ENCODE peak calls at places on chromosomes 12 and 14, in five cellular contexts. G is A549; V is thyroid gland; K is body of pancreas; Y is CD4-positive, alpha-beta memory T cell. J is an unnamed sample.

GRCh38 chr14:69260246-69260978 is 454 bp downstream of the GALNT16 start:
- DNase-seq in Y (no peak), K (no peak), G (peak), V (peak), J (no peak)

GRCh38 chr12:94150483-94151225 is 2.3 kb downstream of the PLXNC1 start:
- DNase-seq in K (no peak), Y (peak), G (no peak), V (peak), J (peak)

GRCh38 chr12:76124456-76124855 is 40.0 kb upstream of the NAP1L1 start:
- DNase-seq in Y (no peak), G (no peak), V (no peak), K (no peak), J (no peak)

GRCh38 chr14:20559461-20559904 is 1.4 kb downstream of the RNASE9 start:
- DNase-seq in Y (no peak), K (no peak), V (no peak), G (no peak), J (no peak)

GRCh38 chr12:94980577-94980976 is 22.9 kb downstream of the NDUFA12 start:
- DNase-seq in G (peak), V (no peak), Y (peak), K (no peak), J (peak)

GRCh38 chr14:94290197-94290596 is 2.9 kb downstream of the SERPINA10 start:
- DNase-seq in Y (no peak), G (no peak), K (no peak), V (no peak), J (no peak)

GRCh38 chr14:59190372-59190771 is 1.9 kb downstream of the DAAM1 start:
- DNase-seq in K (peak), Y (no peak), V (peak), G (peak), J (no peak)

GRCh38 chr14:74583689-74584434 is 28.2 kb downstream of the LTBP2 start:
- DNase-seq in Y (no peak), K (no peak), V (peak), G (peak), J (no peak)

GRCh38 chr12:105474672-105475071 is 144.2 kb downstream of the C12orf75 start:
- DNase-seq in G (no peak), K (no peak), Y (no peak), V (no peak), J (no peak)

GRCh38 chr12:47835017-47835830 is 15.5 kb upstream of the HDAC7 start:
- DNase-seq in K (no peak), Y (no peak), V (no peak), G (no peak), J (no peak)

GRCh38 chr14:71473843-71474242 is 458.4 kb upstream of the RGS6 start:
- DNase-seq in Y (no peak), K (no peak), V (no peak), G (no peak), J (no peak)

GRCh38 chr12:26726956-26727355 is 106.0 kb downstream of the ITPR2 start:
- DNase-seq in Y (no peak), G (no peak), V (no peak), K (no peak), J (no peak)

GRCh38 chr12:74539765-74540526 is 2.3 kb downstream of the ATXN7L3B start:
- DNase-seq in G (no peak), K (no peak), V (peak), Y (no peak), J (no peak)

GRCh38 chr12:55034218-55034617 is 14.4 kb downstream of the NEUROD4 start:
- DNase-seq in V (no peak), K (no peak), Y (no peak), G (no peak), J (no peak)

GRCh38 chr14:30966415-30967363 is 58.8 kb upstream of the AP4S1 start:
- DNase-seq in V (no peak), K (no peak), G (peak), Y (no peak), J (no peak)

GRCh38 chr12:55499231-55499630 is 7.1 kb downstream of the OR6C68 start:
- DNase-seq in V (no peak), K (no peak), Y (no peak), G (no peak), J (no peak)

GRCh38 chr12:106693421-106693820 is 81.1 kb upstream of the RIC8B start:
- DNase-seq in G (no peak), Y (no peak), V (no peak), K (no peak), J (no peak)
- H3K27ac ChIP-seq in G (no peak), Y (no peak), V (no peak), K (no peak), J (no peak)

GRCh38 chr12:2156333-2156732 is 103.5 kb downstream of the CACNA1C start:
- DNase-seq in V (no peak), Y (no peak), G (no peak), K (no peak), J (no peak)

GRCh38 chr12:2161478-2161877 is 108.7 kb downstream of the CACNA1C start:
- DNase-seq in G (no peak), Y (no peak), V (peak), K (peak), J (no peak)

GRCh38 chr12:2165021-2165420 is 112.2 kb downstream of the CACNA1C start:
- DNase-seq in Y (no peak), V (no peak), K (no peak), G (no peak), J (no peak)

GRCh38 chr12:2163172-2163927 is 110.6 kb downstream of the CACNA1C start:
- DNase-seq in Y (no peak), V (peak), K (peak), G (no peak), J (no peak)

GRCh38 chr12:2160043-2160442 is 107.3 kb downstream of the CACNA1C start:
- DNase-seq in V (no peak), G (no peak), K (peak), Y (no peak), J (no peak)
- H3K27ac ChIP-seq in V (no peak), G (no peak), K (no peak), Y (no peak), J (no peak)

GRCh38 chr12:9731393-9731792 is 1.5 kb downstream of the CLECL1 start:
- DNase-seq in Y (no peak), K (no peak), V (no peak), G (no peak), J (no peak)

GRCh38 chr12:9730591-9730990 is 2.3 kb downstream of the CLECL1 start:
- DNase-seq in G (no peak), V (no peak), K (no peak), Y (no peak), J (no peak)

GRCh38 chr12:9732966-9733461 is at the start of gene CLECL1:
- DNase-seq in V (no peak), Y (no peak), G (no peak), K (no peak), J (no peak)

GRCh38 chr12:9730011-9730410 is 2.9 kb downstream of the CLECL1 start:
- DNase-seq in V (no peak), K (no peak), Y (no peak), G (no peak), J (no peak)

DNA sequence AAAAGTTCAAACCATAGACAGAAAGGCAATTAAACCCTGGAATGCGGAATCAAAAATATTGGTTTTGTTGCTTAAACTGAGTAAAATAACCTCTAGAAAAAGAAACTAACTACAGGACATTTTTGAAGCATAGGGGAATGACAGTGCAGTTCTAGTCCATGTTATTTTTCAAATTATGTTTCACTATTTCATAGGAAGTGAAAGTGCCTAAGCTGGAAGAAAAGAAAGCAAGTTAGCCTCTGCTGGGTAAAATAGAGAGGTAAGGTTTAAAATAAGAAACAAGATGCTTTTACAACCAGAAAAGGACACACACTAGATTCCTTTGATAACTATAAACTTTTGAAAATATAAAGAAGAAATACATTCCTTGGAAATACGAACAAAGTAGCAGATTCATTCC is 1.1 kb downstream of the CLECL1 start:
- DNase-seq in K (no peak), V (no peak), Y (no peak), G (no peak), J (no peak)
- H3K27ac ChIP-seq in K (no peak), V (no peak), Y (no peak), G (no peak), J (no peak)

GRCh38 chr12:25366159-25366558 is 115.4 kb upstream of the KRAS start:
- DNase-seq in K (no peak), V (no peak), Y (no peak), G (no peak), J (no peak)
- H3K27ac ChIP-seq in K (no peak), V (no peak), Y (no peak), G (no peak), J (no peak)

GRCh38 chr12:121390856-121391255 is 9.1 kb upstream of the RNF34 start:
- DNase-seq in G (no peak), V (no peak), K (no peak), Y (no peak), J (no peak)

GRCh38 chr12:121391619-121392324 is 8.1 kb upstream of the RNF34 start:
- DNase-seq in V (no peak), G (no peak), Y (peak), K (peak), J (no peak)

GRCh38 chr12:121383601-121384019 is 16.3 kb upstream of the RNF34 start:
- DNase-seq in Y (no peak), K (no peak), V (no peak), G (no peak), J (no peak)

GRCh38 chr12:121392325-121392716 is 7.6 kb upstream of the RNF34 start:
- DNase-seq in G (no peak), K (no peak), Y (no peak), V (no peak), J (no peak)

GRCh38 chr12:121388421-121388981 is 11.4 kb upstream of the RNF34 start:
- DNase-seq in V (no peak), G (peak), K (no peak), Y (no peak), J (no peak)
- H3K27ac ChIP-seq in V (no peak), G (peak), K (no peak), Y (no peak), J (no peak)

DNA sequence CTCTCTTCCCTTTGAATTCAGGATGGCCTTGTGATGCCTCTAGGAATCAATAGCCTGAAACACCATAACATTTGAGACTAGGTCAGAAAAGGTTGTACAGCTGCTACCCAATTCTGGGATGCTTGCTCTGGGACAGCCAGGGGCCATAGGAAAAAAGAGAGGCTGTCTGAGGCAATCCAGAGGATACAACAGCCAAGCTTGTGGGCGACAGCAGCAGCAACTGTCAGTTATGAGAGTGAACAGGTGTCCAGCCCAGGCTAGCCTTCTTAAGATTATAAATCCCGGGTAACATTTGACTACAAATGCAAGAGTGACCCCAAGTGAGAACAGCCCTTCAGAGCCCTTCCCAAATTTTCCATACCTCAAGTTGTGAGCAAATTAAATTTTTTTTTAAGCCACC is 11.1 kb downstream of the DCN start:
- DNase-seq in Y (no peak), G (no peak), K (no peak), V (no peak), J (no peak)
- H3K27ac ChIP-seq in Y (no peak), G (no peak), K (no peak), V (no peak), J (no peak)

GRCh38 chr12:29710104-29710503 is 73.6 kb downstream of the TMTC1 start:
- DNase-seq in V (no peak), K (peak), G (no peak), Y (no peak), J (no peak)
- H3K27ac ChIP-seq in V (no peak), K (no peak), G (no peak), Y (no peak), J (no peak)

DNA sequence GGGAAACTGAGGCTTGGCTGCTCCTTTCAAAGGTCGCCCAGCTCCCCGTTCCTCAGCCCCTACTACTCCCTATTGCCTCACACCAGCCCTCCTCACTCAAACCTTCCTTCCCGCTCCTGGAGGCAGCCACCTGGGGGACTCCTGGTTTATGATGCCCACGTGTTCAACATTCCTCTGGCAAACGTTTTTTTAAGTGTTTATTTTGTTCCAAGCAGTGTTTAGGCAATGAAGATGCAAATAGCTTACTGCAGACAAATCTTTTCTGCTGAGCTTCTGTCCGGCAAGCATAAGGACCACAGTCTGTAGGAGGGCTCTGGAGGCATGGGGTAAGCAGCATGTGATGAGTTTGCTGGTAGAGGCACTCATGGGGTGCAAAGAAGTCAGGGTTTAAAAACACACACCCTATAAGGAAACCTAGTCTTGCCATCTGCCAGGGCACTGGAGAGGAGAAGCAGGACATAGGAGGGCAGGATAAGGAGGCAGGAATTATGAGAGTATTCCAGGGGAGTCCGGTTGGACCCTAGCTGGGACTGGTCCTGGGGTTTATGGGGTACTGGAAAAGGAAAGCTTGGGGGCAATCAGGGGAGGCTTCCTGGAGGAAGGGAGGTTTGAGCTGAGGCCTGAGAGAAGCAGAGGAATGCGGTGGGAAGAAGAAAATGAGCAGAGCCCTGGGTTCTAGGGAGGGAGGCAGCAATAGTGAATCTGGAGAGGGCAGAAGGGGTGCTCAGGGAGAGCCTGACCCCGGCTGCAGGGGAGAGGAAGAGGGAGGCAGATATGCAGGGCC is 123.3 kb downstream of the NCOR2 start:
- DNase-seq in K (no peak), Y (no peak), G (no peak), V (no peak), J (no peak)
- H3K27ac ChIP-seq in K (no peak), Y (no peak), G (no peak), V (no peak), J (no peak)

DNA sequence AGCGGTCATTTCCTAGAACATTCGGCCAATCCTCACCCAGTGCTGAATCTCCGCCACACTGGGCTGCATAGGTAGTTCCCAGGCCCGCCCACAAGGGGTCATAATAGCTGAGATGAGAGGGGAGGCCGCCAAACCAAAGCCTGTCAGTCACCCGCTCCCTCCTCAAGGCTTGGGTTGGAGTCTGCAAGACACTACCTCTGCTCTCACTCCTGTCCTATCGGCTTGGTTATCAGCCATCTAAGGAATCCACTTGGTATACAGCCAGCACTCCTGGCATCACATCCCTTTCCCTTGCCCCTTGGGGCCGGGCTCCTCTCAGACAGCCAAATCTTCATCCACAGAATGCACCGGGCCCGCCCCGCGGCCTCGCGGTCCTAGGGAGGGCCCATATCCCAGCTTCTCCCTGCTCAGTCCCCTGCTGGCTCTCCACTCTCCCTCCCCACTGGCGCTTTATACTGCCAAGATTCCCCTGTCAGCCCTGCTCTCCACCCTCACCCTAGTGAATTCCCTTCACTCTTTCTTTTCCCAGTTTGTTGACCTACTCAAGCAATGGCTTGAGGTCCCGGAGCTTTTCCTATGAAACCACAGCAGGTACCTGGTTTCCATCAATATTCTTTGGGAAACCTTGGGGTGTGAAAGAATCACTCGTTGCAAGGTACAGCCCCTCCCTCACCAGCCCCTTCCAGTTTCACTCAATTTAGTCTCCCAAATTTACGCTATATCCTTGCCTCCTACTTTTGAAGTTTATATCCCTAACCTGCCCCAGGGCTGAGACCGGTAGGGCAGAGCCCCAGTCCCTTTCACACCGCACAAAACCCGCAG is 1.5 kb downstream of the IFFO1 start:
- DNase-seq in Y (peak), K (peak), V (peak), G (peak), J (peak)
- H3K27ac ChIP-seq in Y (peak), K (no peak), V (peak), G (no peak), J (peak)

DNA sequence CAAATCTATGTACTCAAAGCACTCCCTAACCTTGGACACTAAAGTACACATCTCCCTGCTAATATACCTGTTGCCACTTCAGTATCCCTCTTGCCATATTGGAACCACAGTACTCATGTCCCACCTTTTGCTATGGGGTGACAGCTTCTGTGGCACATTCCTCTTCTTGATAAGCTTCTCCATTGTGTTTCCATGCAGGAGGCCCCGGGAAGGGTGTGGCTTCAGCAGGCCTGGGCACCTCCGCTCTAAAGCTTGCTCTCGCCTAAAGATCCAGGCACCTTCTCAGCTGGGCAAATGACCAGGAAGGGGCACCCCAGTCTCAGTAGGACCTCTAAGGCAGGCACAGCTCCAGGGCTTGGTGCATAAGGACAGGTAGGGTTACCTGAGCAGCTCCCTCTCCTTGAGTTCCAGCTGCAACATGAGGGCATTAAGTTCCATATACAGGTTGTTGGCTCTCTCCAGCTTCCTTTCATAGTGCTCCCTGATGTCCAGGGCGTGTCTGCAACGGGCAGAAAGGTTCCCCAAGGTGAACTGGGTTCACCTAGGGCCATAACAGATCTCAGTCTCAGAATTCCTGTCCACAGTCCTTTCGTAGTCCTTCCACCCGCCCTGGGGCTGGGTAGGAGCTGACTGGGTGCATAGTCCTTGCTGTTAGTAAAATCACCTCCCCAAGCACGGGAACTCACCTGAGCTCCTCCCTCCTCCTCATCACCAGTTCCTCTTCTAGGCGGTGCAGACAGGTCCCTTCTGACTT is 15.9 kb downstream of the MAP3K12 start:
- DNase-seq in Y (no peak), K (no peak), V (no peak), G (no peak), J (no peak)
- H3K27ac ChIP-seq in Y (no peak), K (no peak), V (peak), G (no peak), J (no peak)